ENCODE peak calls at places on chromosomes 13 and 19, in six cellular contexts. H, C, R, W, J and P are unnamed samples.

GRCh38 chr13:40181203-40181845 is 485.1 kb downstream of the FOXO1 start:
- DNase-seq in H (no peak), C (no peak), R (no peak), W (no peak), J (no peak), P (no peak)

GRCh38 chr19:4693078-4693350 is 22.9 kb upstream of the MYDGF start:
- DNase-seq in H (no peak), C (no peak), R (no peak), W (no peak), J (no peak), P (no peak)

GRCh38 chr19:6126335-6126974 is 9.0 kb upstream of the ACSBG2 start:
- DNase-seq in H (peak), C (no peak), R (no peak), W (no peak), J (no peak), P (peak)

GRCh38 chr13:47330031-47330430 is 433.2 kb upstream of the HTR2A start:
- DNase-seq in H (no peak), C (no peak), R (no peak), W (no peak), J (no peak), P (no peak)

GRCh38 chr13:53197424-53197823 is 168.8 kb downstream of the OLFM4 start:
- DNase-seq in H (no peak), C (no peak), R (no peak), W (no peak), J (no peak), P (no peak)

GRCh38 chr13:108086678-108087077 is 128.7 kb downstream of the LIG4 start:
- DNase-seq in H (no peak), C (no peak), R (no peak), W (no peak), J (no peak), P (peak)

GRCh38 chr19:47676811-47677210 is 36.4 kb upstream of the EHD2 start:
- DNase-seq in H (no peak), C (no peak), R (no peak), W (no peak), J (no peak), P (no peak)

GRCh38 chr13:29936051-29936813 is 85.8 kb upstream of the UBL3 start:
- DNase-seq in H (no peak), C (no peak), R (peak), W (no peak), J (no peak), P (no peak)

GRCh38 chr13:104206450-104207044 is 1140.3 kb upstream of the SLC10A2 start:
- DNase-seq in H (no peak), C (no peak), R (no peak), W (no peak), J (no peak), P (no peak)

GRCh38 chr19:3983936-3984583 is 1.2 kb downstream of the EEF2 start:
- DNase-seq in H (no peak), C (no peak), R (no peak), W (peak), J (peak), P (no peak)

GRCh38 chr19:19403373-19403901 is 2.0 kb upstream of the GATAD2A start:
- DNase-seq in H (peak), C (no peak), R (no peak), W (no peak), J (no peak), P (peak)

GRCh38 chr13:33186851-33187250 is 98.7 kb downstream of the STARD13 start:
- DNase-seq in H (no peak), C (no peak), R (no peak), W (no peak), J (no peak), P (peak)

GRCh38 chr13:91135949-91136348 is 211.5 kb upstream of the MIR17HG start:
- DNase-seq in H (no peak), C (no peak), R (no peak), W (no peak), J (no peak), P (no peak)

GRCh38 chr19:8390617-8390981 is 439 bp downstream of the RAB11B start:
- DNase-seq in H (peak), C (peak), R (peak), W (peak), J (peak), P (peak)

GRCh38 chr13:51922771-51923480 is 61.2 kb downstream of the CCDC70 start:
- DNase-seq in H (no peak), C (no peak), R (no peak), W (no peak), J (no peak), P (no peak)

GRCh38 chr13:44052843-44053607 is 173.3 kb downstream of the LACC1 start:
- DNase-seq in H (no peak), C (peak), R (no peak), W (peak), J (no peak), P (no peak)

GRCh38 chr13:73519720-73520119 is 460.9 kb downstream of the KLF5 start:
- DNase-seq in H (no peak), C (no peak), R (no peak), W (no peak), J (no peak), P (no peak)

GRCh38 chr19:23882493-23882892 is 32.2 kb upstream of the ZNF726 start:
- DNase-seq in H (no peak), C (no peak), R (no peak), W (peak), J (peak), P (peak)

DNA sequence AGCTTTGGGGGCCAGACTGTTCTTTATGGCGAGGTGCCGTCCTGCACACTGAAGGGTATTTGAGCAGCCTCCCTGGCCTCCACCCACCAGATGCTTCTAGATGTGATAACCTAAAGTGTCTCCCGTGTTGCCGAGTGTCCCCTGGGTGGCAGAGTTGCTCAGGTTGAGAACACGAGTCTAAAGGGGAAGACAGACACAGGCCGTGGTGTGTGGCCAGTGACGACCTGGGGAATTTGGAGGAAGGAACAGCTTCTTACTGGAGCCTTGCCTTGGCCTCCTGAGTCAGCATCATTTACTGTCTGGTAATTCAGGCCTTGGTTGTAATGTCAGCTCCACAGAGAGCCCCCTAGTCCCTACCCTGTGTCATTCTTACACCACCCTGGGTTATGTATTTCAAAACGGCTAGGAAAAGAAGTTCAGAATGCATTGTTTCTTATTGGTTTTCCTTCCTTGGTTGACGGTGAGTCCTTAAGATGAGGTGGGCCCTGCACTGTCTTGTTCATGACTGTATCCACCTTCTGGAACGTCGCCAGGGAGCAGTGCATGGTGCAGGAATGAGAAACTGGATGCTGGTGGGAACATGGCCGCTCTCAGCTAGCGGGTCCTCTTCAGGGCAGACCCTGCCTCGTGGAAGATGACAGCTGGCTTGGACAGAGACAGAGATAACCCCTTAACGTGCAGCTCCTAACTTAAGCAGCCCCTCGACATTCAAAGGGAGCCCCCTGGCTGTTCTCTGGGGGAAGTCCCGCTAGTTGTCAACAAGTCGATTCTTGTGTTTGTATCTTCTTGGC is 7.1 kb downstream of the SIN3B start:
- DNase-seq in H (no peak), C (no peak), R (no peak), W (peak), J (peak), P (no peak)
- TF ChIP-seq CTCF in H (no peak), C (peak), R (no peak), W (no peak), J (no peak), P (no peak)

GRCh38 chr13:87124785-87125074 is 546.4 kb upstream of the SLITRK5 start:
- DNase-seq in H (no peak), C (no peak), R (no peak), W (no peak), J (no peak), P (no peak)
- TF ChIP-seq CTCF in H (no peak), C (no peak), R (no peak), W (no peak), J (no peak), P (no peak)

GRCh38 chr13:112907286-112907685 is 61.7 kb upstream of the MCF2L start:
- DNase-seq in H (no peak), C (no peak), R (no peak), W (no peak), J (no peak), P (no peak)
- TF ChIP-seq CTCF in H (no peak), C (no peak), R (no peak), W (no peak), J (no peak), P (no peak)

GRCh38 chr19:41025871-41026270 is 34.8 kb downstream of the CYP2B6 start:
- DNase-seq in H (no peak), C (no peak), R (no peak), W (no peak), J (no peak), P (peak)

GRCh38 chr19:41027273-41027967 is 36.3 kb downstream of the CYP2B6 start:
- DNase-seq in H (no peak), C (no peak), R (no peak), W (no peak), J (no peak), P (no peak)

GRCh38 chr19:41019346-41019745 is 28.3 kb downstream of the CYP2B6 start:
- DNase-seq in H (no peak), C (no peak), R (no peak), W (no peak), J (no peak), P (no peak)

GRCh38 chr19:41025411-41025810 is 34.3 kb downstream of the CYP2B6 start:
- DNase-seq in H (no peak), C (no peak), R (no peak), W (no peak), J (no peak), P (no peak)

DNA sequence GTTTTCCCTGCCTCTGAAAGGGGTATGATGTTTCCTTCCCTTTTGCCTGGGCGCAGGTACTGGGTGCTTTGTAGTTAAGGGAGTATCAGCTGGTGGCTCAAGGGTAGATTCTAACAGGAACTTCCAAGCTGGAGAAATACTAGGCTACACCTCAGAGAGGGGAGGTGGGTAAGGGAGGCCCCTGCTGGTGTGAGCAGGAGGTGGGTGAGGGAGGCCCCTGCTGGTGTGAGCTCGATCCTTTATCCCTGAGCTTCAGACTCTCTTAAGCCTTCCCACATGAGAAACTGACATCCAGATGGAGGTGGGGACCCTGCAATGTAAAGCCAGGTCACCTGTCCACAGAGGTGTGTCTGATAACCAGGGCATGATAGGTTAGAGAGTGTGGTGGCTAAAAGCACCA is 32.1 kb downstream of the CYP2B6 start:
- DNase-seq in H (no peak), C (no peak), R (no peak), W (no peak), J (no peak), P (peak)
- TF ChIP-seq CTCF in H (no peak), C (no peak), R (no peak), W (no peak), J (no peak), P (no peak)